ENCODE peak calls at places on chromosomes 12 and 14, in five cellular contexts. One of them, this sample, is unnamed.

GRCh38 chr12:80937391-80938238 is at the start of gene LIN7A:
- DNase-seq in MM.1S: no peak
- DNase-seq in heart left ventricle: peak; percentile 80
- DNase-seq in uterus: peak; percentile 47
- DNase-seq in Peyer's patch: no peak
- DNase-seq in this sample: peak; percentile 35

GRCh38 chr12:101719566-101719965 is 19.7 kb downstream of the SYCP3 start:
- DNase-seq in MM.1S: no peak
- DNase-seq in heart left ventricle: no peak
- DNase-seq in uterus: no peak
- DNase-seq in Peyer's patch: no peak
- DNase-seq in this sample: no peak

GRCh38 chr12:104171785-104172563 is 34.0 kb upstream of the NFYB start:
- DNase-seq in MM.1S: no peak
- DNase-seq in heart left ventricle: no peak
- DNase-seq in uterus: no peak
- DNase-seq in Peyer's patch: no peak
- DNase-seq in this sample: peak; percentile 29

GRCh38 chr12:105814283-105814682 is 324.5 kb downstream of the NUAK1 start:
- DNase-seq in MM.1S: no peak
- DNase-seq in heart left ventricle: no peak
- DNase-seq in uterus: no peak
- DNase-seq in Peyer's patch: no peak
- DNase-seq in this sample: no peak

GRCh38 chr12:13135336-13136178 is 32.1 kb upstream of the GSG1 start:
- DNase-seq in MM.1S: no peak
- DNase-seq in heart left ventricle: no peak
- DNase-seq in uterus: no peak
- DNase-seq in Peyer's patch: no peak
- DNase-seq in this sample: peak; percentile 93

GRCh38 chr12:82862876-82863649 is 176.4 kb downstream of the TMTC2 start:
- DNase-seq in MM.1S: no peak
- DNase-seq in heart left ventricle: no peak
- DNase-seq in uterus: no peak
- DNase-seq in Peyer's patch: no peak
- DNase-seq in this sample: no peak

GRCh38 chr14:64556526-64556925 is 6.8 kb downstream of the PPP1R36 start:
- DNase-seq in MM.1S: no peak
- DNase-seq in heart left ventricle: no peak
- DNase-seq in uterus: no peak
- DNase-seq in Peyer's patch: no peak
- DNase-seq in this sample: no peak

GRCh38 chr14:68254669-68255527 is 435.3 kb downstream of the RAD51B start:
- DNase-seq in MM.1S: no peak
- DNase-seq in heart left ventricle: no peak
- DNase-seq in uterus: no peak
- DNase-seq in Peyer's patch: no peak
- DNase-seq in this sample: no peak

GRCh38 chr12:51098611-51099010 is 15.2 kb upstream of the CSRNP2 start:
- DNase-seq in MM.1S: no peak
- DNase-seq in heart left ventricle: no peak
- DNase-seq in uterus: no peak
- DNase-seq in Peyer's patch: no peak
- DNase-seq in this sample: no peak

GRCh38 chr14:55180434-55180833 is 11.0 kb downstream of the DLGAP5 start:
- DNase-seq in MM.1S: peak; percentile 59
- DNase-seq in heart left ventricle: no peak
- DNase-seq in uterus: no peak
- DNase-seq in Peyer's patch: no peak
- DNase-seq in this sample: no peak

GRCh38 chr12:132429932-132430643 is 59.9 kb upstream of the FBRSL1 start:
- DNase-seq in MM.1S: peak; percentile 31
- DNase-seq in heart left ventricle: no peak
- DNase-seq in uterus: no peak
- DNase-seq in Peyer's patch: peak; percentile 89
- DNase-seq in this sample: no peak

GRCh38 chr12:49146406-49146805 is 15.2 kb upstream of the TUBA1B start:
- DNase-seq in MM.1S: no peak
- DNase-seq in heart left ventricle: no peak
- DNase-seq in uterus: no peak
- DNase-seq in Peyer's patch: no peak
- DNase-seq in this sample: no peak

GRCh38 chr12:49144384-49144783 is 13.2 kb upstream of the TUBA1B start:
- DNase-seq in MM.1S: no peak
- DNase-seq in heart left ventricle: no peak
- DNase-seq in uterus: no peak
- DNase-seq in Peyer's patch: no peak
- DNase-seq in this sample: no peak

DNA sequence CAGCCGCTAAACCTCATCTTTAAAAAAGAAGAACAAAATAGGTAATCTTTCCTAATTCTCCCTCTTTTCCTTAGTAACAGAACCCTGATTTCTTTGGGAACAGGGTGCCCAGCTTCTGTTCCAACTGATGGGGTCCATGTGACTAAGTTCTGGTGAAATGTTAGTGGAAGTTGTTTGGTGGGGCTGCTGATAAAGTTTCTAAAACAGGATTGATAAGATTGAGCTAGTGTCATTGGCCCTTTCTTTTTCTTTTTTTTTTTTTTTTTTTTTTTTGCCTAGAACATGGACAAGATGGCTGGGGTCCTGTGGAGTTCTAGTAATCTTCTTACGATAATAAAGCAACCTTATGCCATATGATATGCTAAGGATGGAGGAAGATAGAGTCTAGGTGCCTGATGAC is 16.2 kb upstream of the TUBA1B start:
- DNase-seq in MM.1S: no peak
- DNase-seq in heart left ventricle: no peak
- DNase-seq in uterus: no peak
- DNase-seq in Peyer's patch: no peak
- DNase-seq in this sample: no peak
- H3K4me3 ChIP-seq in MM.1S: no peak overlapping the region
- H3K4me3 ChIP-seq in heart left ventricle: no peak overlapping the region
- H3K4me3 ChIP-seq in uterus: no peak overlapping the region
- H3K4me3 ChIP-seq in Peyer's patch: no peak overlapping the region
- H3K4me3 ChIP-seq in this sample: no peak overlapping the region

GRCh38 chr14:96098999-96099335 is 59.8 kb downstream of the C14orf132 start:
- DNase-seq in MM.1S: no peak
- DNase-seq in heart left ventricle: no peak
- DNase-seq in uterus: no peak
- DNase-seq in Peyer's patch: no peak
- DNase-seq in this sample: no peak
- H3K4me1 ChIP-seq in MM.1S: peaks cover 2% of the 10 kb centered on the region
- H3K4me1 ChIP-seq in heart left ventricle: no peaks in the 10 kb centered on the region
- H3K4me1 ChIP-seq in uterus: no peaks in the 10 kb centered on the region
- H3K4me1 ChIP-seq in Peyer's patch: no peaks in the 10 kb centered on the region
- H3K4me1 ChIP-seq in this sample: no peaks in the 10 kb centered on the region

GRCh38 chr14:81474156-81474492 is 59.5 kb downstream of the SEL1L start:
- DNase-seq in MM.1S: peak; percentile 76
- DNase-seq in heart left ventricle: no peak
- DNase-seq in uterus: no peak
- DNase-seq in Peyer's patch: no peak
- DNase-seq in this sample: no peak

GRCh38 chr14:81478446-81478845 is 55.2 kb downstream of the SEL1L start:
- DNase-seq in MM.1S: peak; percentile 60
- DNase-seq in heart left ventricle: no peak
- DNase-seq in uterus: no peak
- DNase-seq in Peyer's patch: no peak
- DNase-seq in this sample: no peak

GRCh38 chr14:81473456-81474155 is 60.0 kb downstream of the SEL1L start:
- DNase-seq in MM.1S: no peak
- DNase-seq in heart left ventricle: no peak
- DNase-seq in uterus: no peak
- DNase-seq in Peyer's patch: no peak
- DNase-seq in this sample: no peak

GRCh38 chr14:81474685-81475324 is 58.8 kb downstream of the SEL1L start:
- DNase-seq in MM.1S: peak; percentile 15
- DNase-seq in heart left ventricle: no peak
- DNase-seq in uterus: no peak
- DNase-seq in Peyer's patch: no peak
- DNase-seq in this sample: no peak

GRCh38 chr14:81476816-81477215 is 56.8 kb downstream of the SEL1L start:
- DNase-seq in MM.1S: no peak
- DNase-seq in heart left ventricle: no peak
- DNase-seq in uterus: no peak
- DNase-seq in Peyer's patch: no peak
- DNase-seq in this sample: no peak
- H3K36me3 ChIP-seq in MM.1S: no peaks in the 10 kb centered on the region
- H3K36me3 ChIP-seq in heart left ventricle: peaks cover 86% of the 10 kb centered on the region
- H3K36me3 ChIP-seq in uterus: no peaks in the 10 kb centered on the region
- H3K36me3 ChIP-seq in Peyer's patch: peaks cover 57% of the 10 kb centered on the region
- H3K36me3 ChIP-seq in this sample: peaks cover 35% of the 10 kb centered on the region

DNA sequence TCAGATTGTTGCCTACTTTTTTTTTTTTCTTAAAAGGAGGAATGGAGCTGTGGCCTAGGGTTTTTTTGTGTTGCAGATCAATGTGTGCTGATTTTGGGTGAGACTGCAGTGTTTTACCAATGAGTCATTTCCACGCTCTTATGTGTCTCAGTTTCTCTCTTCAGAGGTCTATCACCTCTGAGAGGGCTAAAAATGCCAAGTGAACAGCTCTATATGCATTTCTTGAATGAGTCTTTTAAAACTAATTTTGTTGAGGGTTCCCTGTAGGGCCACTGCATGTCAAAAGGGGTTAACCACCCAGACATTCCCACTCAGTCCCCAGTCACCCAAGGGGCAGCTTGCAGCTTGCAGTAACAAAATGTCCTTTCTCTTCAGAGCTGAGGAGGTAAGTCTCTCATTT is 24.3 kb upstream of the GLIPR1L2 start:
- DNase-seq in MM.1S: no peak
- DNase-seq in heart left ventricle: no peak
- DNase-seq in uterus: no peak
- DNase-seq in Peyer's patch: no peak
- DNase-seq in this sample: no peak
- H3K4me3 ChIP-seq in MM.1S: no peak overlapping the region
- H3K4me3 ChIP-seq in heart left ventricle: no peak overlapping the region
- H3K4me3 ChIP-seq in uterus: no peak overlapping the region
- H3K4me3 ChIP-seq in Peyer's patch: no peak overlapping the region
- H3K4me3 ChIP-seq in this sample: no peak overlapping the region

DNA sequence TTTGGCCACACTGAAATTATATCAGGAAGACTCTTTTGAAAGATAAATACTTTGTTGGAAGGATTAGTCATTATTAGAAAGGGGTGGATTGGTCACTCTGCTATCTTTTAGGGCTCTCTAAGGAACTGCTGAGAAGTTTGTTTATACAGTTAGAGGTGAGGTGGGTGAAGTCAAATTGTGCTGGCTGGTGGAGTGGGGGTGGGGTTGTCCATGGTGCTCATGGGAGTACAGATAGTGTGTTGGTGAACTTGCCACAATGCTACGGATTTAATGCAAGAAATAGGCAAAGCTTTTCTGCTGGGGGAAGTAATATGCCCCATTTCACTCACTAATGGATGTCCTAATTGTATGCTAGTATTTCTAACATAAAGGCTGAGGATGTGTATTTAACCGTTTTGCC is 35.8 kb downstream of the SUSD6 start:
- DNase-seq in MM.1S: no peak
- DNase-seq in heart left ventricle: no peak
- DNase-seq in uterus: no peak
- DNase-seq in Peyer's patch: no peak
- DNase-seq in this sample: no peak
- H3K4me1 ChIP-seq in MM.1S: peaks cover 10% of the 10 kb centered on the region
- H3K4me1 ChIP-seq in heart left ventricle: peaks cover 84% of the 10 kb centered on the region
- H3K4me1 ChIP-seq in uterus: peaks cover 11% of the 10 kb centered on the region
- H3K4me1 ChIP-seq in Peyer's patch: peaks cover 31% of the 10 kb centered on the region
- H3K4me1 ChIP-seq in this sample: peaks cover 71% of the 10 kb centered on the region

GRCh38 chr14:37553935-37554550 is 41.0 kb downstream of the FOXA1 start:
- DNase-seq in MM.1S: no peak
- DNase-seq in heart left ventricle: no peak
- DNase-seq in uterus: no peak
- DNase-seq in Peyer's patch: no peak
- DNase-seq in this sample: no peak
- H3K36me3 ChIP-seq in MM.1S: no peaks in the 10 kb centered on the region
- H3K36me3 ChIP-seq in heart left ventricle: no peaks in the 10 kb centered on the region
- H3K36me3 ChIP-seq in uterus: no peaks in the 10 kb centered on the region
- H3K36me3 ChIP-seq in Peyer's patch: no peaks in the 10 kb centered on the region
- H3K36me3 ChIP-seq in this sample: no peaks in the 10 kb centered on the region

GRCh38 chr12:94183702-94184379 is 35.5 kb downstream of the PLXNC1 start:
- DNase-seq in MM.1S: no peak
- DNase-seq in heart left ventricle: no peak
- DNase-seq in uterus: no peak
- DNase-seq in Peyer's patch: no peak
- DNase-seq in this sample: no peak

GRCh38 chr12:94184995-94185711 is 36.8 kb downstream of the PLXNC1 start:
- DNase-seq in MM.1S: no peak
- DNase-seq in heart left ventricle: no peak
- DNase-seq in uterus: no peak
- DNase-seq in Peyer's patch: no peak
- DNase-seq in this sample: no peak

GRCh38 chr12:94185801-94186200 is 37.4 kb downstream of the PLXNC1 start:
- DNase-seq in MM.1S: no peak
- DNase-seq in heart left ventricle: no peak
- DNase-seq in uterus: no peak
- DNase-seq in Peyer's patch: no peak
- DNase-seq in this sample: no peak

GRCh38 chr12:94187351-94187750 is 39.0 kb downstream of the PLXNC1 start:
- DNase-seq in MM.1S: no peak
- DNase-seq in heart left ventricle: no peak
- DNase-seq in uterus: no peak
- DNase-seq in Peyer's patch: no peak
- DNase-seq in this sample: no peak

DNA sequence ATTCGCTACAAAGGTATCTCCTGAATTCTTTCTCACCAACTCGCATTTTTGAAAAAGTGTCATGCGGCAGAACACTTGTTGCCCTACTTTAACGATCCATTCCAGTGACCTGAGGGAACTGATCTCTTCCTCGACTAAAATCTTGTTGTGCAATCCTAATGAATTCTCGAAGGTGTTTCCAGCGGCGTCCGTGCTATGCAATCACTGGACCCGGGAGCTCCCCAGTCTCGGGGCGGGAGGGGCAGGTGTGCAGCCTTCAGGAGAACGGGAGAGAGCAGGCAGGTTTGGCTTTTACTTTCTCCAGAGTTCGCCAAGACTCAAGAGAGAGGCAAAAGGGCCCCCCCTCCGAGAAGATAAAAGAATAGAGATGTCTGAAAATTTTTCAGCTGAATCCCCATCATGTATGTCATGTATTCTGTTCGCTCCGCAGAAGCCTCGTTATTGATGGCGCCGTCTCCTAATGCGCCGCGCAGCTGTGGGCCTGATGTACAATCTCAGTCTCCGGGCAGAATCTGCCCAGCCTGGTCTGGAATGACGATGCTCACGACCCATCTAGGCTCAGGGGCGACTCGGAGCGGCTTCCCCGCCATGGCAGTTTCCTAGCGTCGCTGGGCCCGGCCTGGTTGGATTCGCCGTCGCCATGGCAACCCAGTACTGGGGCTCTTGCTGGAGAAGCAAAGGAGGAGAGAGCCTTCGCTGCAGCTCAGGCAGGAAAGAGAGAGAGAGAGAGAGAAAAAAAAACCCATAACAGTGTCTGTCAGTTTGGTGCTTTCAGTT is 38.3 kb downstream of the PLXNC1 start:
- DNase-seq in MM.1S: no peak
- DNase-seq in heart left ventricle: peak; percentile 44
- DNase-seq in uterus: peak; percentile 76
- DNase-seq in Peyer's patch: no peak
- DNase-seq in this sample: no peak
- H3K4me3 ChIP-seq in MM.1S: no peak overlapping the region
- H3K4me3 ChIP-seq in heart left ventricle: no peak overlapping the region
- H3K4me3 ChIP-seq in uterus: peak overlapping the region; percentile 7
- H3K4me3 ChIP-seq in Peyer's patch: peak overlapping the region; percentile 22
- H3K4me3 ChIP-seq in this sample: no peak overlapping the region